ENCODE peak calls at places on chromosomes 12 and 14, in seven cellular contexts. C, Z, V, X, Q, W and P are unnamed samples. For H3K4me1 and H3K9me3, the result is how much of the 10 kb centered on the place peaks cover.

GRCh38 chr12:96220902-96221301 is 26.7 kb downstream of the ELK3 start:
- DNase-seq in C (peak), Z (no peak), V (no peak), X (no peak), Q (no peak), W (no peak), P (no peak)

GRCh38 chr14:54830650-54831049 is 72.0 kb downstream of the GCH1 start:
- DNase-seq in C (no peak), Z (no peak), V (no peak), X (no peak), Q (no peak), W (no peak), P (no peak)

GRCh38 chr12:97612075-97612474 is 149.5 kb downstream of the RMST start:
- DNase-seq in C (no peak), Z (no peak), V (no peak), X (no peak), Q (no peak), W (no peak), P (no peak)

GRCh38 chr12:28611115-28611435 is 420.8 kb downstream of the CCDC91 start:
- DNase-seq in C (peak), Z (no peak), V (no peak), X (peak), Q (no peak), W (peak), P (no peak)

GRCh38 chr14:66645716-66646115 is 137.8 kb downstream of the GPHN start:
- DNase-seq in C (no peak), Z (no peak), V (no peak), X (peak), Q (no peak), W (no peak), P (no peak)

GRCh38 chr14:52262600-52262999 is 4.9 kb upstream of the PTGDR start:
- DNase-seq in C (no peak), Z (no peak), V (no peak), X (no peak), Q (no peak), W (no peak), P (no peak)

GRCh38 chr14:49977126-49977841 is 84.4 kb downstream of the ARF6 start:
- DNase-seq in C (no peak), Z (no peak), V (peak), X (no peak), Q (peak), W (no peak), P (no peak)

GRCh38 chr12:119613319-119613936 is 19.9 kb downstream of the TMEM233 start:
- DNase-seq in C (no peak), Z (no peak), V (no peak), X (no peak), Q (no peak), W (peak), P (no peak)

GRCh38 chr14:101774814-101775213 is 13.3 kb downstream of the PPP2R5C start:
- DNase-seq in C (no peak), Z (no peak), V (no peak), X (no peak), Q (peak), W (no peak), P (no peak)
- H3K27ac ChIP-seq in C (no peak), Z (no peak), V (no peak), X (no peak), Q (peak), W (no peak), P (no peak)

GRCh38 chr12:92438641-92439396 is 264.0 kb upstream of the PLEKHG7 start:
- DNase-seq in C (no peak), Z (no peak), V (no peak), X (no peak), Q (no peak), W (no peak), P (no peak)
- H3K4me1 ChIP-seq in C (under half), Z (under half), V (under half), X (under half), Q (under half), W (under half), P (under half)

DNA sequence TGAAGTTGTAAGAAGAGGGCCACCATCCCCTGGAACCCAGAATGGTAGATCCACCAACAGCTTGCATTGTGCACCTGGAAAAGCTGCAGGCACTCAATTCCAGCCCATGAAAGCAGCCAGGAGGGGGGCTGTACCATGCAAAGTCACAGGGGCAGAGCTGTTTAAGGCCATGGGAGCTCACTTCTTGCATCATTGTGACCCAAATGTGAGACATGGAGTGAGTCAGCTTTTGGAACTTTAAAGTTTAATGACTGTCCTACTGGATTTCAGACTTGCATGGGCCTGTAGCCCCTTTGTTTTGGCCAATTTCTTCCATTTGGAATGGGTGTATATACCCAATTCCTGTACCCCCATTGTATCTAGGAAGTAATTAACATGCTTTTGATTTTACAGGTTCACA is 50.8 kb downstream of the SLC16A7 start:
- DNase-seq in C (no peak), Z (no peak), V (no peak), X (no peak), Q (no peak), W (no peak), P (no peak)
- H3K9me3 ChIP-seq in C (under half), Z (under half), V (under half), X (under half), Q (under half), W (under half), P (under half)

GRCh38 chr12:92362785-92363184 is 217.1 kb upstream of the BTG1 start:
- DNase-seq in C (no peak), Z (no peak), V (peak), X (no peak), Q (no peak), W (no peak), P (no peak)
- H3K27ac ChIP-seq in C (no peak), Z (peak), V (peak), X (peak), Q (peak), W (no peak), P (peak)